ENCODE peak calls at places on chromosomes 2 and 18, in nine cellular contexts. O, D, Z, G, M, R, V, L and U are unnamed samples.

GRCh38 chr18:21163647-21164625 is 52.3 kb upstream of the ROCK1 start:
- DNase-seq in O (peak; percentile 65), D (no peak), Z (no peak), G (no peak), M (no peak), R (peak; percentile 69), V (no peak), L (no peak), U (no peak)

GRCh38 chr2:55869637-55870325 is 53.8 kb downstream of the EFEMP1 start:
- DNase-seq in O (no peak), D (no peak), Z (no peak), G (no peak), M (no peak), R (no peak), V (no peak), L (no peak), U (no peak)

GRCh38 chr18:8084160-8084559 is 517.0 kb downstream of the PTPRM start:
- DNase-seq in O (no peak), D (no peak), Z (no peak), G (no peak), M (no peak), R (peak; percentile 10), V (no peak), L (peak; percentile 15), U (no peak)

GRCh38 chr2:95392730-95393455 is 9.6 kb upstream of the FAHD2A start:
- DNase-seq in O (no peak), D (no peak), Z (no peak), G (no peak), M (no peak), R (no peak), V (no peak), L (no peak), U (no peak)

GRCh38 chr2:226063704-226064390 is 664.3 kb downstream of the NYAP2 start:
- DNase-seq in O (peak; percentile 12), D (no peak), Z (no peak), G (no peak), M (no peak), R (no peak), V (no peak), L (no peak), U (no peak)

GRCh38 chr2:231780123-231780908 is 766 bp downstream of the PDE6D start:
- DNase-seq in O (peak; percentile 11), D (no peak), Z (no peak), G (no peak), M (no peak), R (no peak), V (no peak), L (no peak), U (no peak)

GRCh38 chr2:164992818-164993217 is 37.5 kb upstream of the SLC38A11 start:
- DNase-seq in O (peak; percentile 95), D (no peak), Z (no peak), G (no peak), M (peak; percentile 61), R (peak; percentile 85), V (no peak), L (peak; percentile 69), U (no peak)

GRCh38 chr2:95077893-95078603 is 43.6 kb downstream of the MRPS5 start:
- DNase-seq in O (no peak), D (no peak), Z (no peak), G (no peak), M (no peak), R (no peak), V (no peak), L (no peak), U (no peak)

GRCh38 chr2:152165306-152165705 is 10.3 kb downstream of the STAM2 start:
- DNase-seq in O (no peak), D (no peak), Z (no peak), G (no peak), M (no peak), R (no peak), V (no peak), L (no peak), U (no peak)

GRCh38 chr2:232927793-232928563 is 57.9 kb downstream of the SNORC start:
- DNase-seq in O (no peak), D (no peak), Z (no peak), G (no peak), M (no peak), R (no peak), V (no peak), L (peak; percentile 16), U (no peak)

GRCh38 chr2:32810909-32811495 is 135.8 kb upstream of the LTBP1 start:
- DNase-seq in O (no peak), D (no peak), Z (no peak), G (no peak), M (no peak), R (no peak), V (no peak), L (no peak), U (no peak)

GRCh38 chr2:153391131-153391530 is 87.4 kb downstream of the RPRM start:
- DNase-seq in O (no peak), D (no peak), Z (no peak), G (no peak), M (no peak), R (no peak), V (no peak), L (no peak), U (no peak)

GRCh38 chr2:204585930-204586329 is 40.7 kb downstream of the PARD3B start:
- DNase-seq in O (no peak), D (no peak), Z (no peak), G (no peak), M (no peak), R (no peak), V (no peak), L (no peak), U (no peak)

GRCh38 chr2:128457006-128457604 is 138.4 kb upstream of the HS6ST1 start:
- DNase-seq in O (no peak), D (no peak), Z (no peak), G (peak; percentile 75), M (peak; percentile 17), R (no peak), V (no peak), L (no peak), U (peak; percentile 94)

GRCh38 chr2:74685408-74685807 is 31.4 kb downstream of the SEMA4F start:
- DNase-seq in O (no peak), D (no peak), Z (no peak), G (no peak), M (no peak), R (no peak), V (no peak), L (no peak), U (no peak)

GRCh38 chr18:55289775-55290174 is 298.2 kb downstream of the TCF4 start:
- DNase-seq in O (no peak), D (no peak), Z (no peak), G (no peak), M (no peak), R (no peak), V (no peak), L (no peak), U (no peak)

GRCh38 chr2:239288951-239289481 is 111.8 kb downstream of the HDAC4 start:
- DNase-seq in O (no peak), D (peak; percentile 45), Z (peak; percentile 20), G (no peak), M (no peak), R (no peak), V (no peak), L (no peak), U (no peak)

GRCh38 chr2:138182276-138182675 is 218.0 kb downstream of the HNMT start:
- DNase-seq in O (no peak), D (no peak), Z (no peak), G (no peak), M (no peak), R (no peak), V (no peak), L (no peak), U (no peak)

GRCh38 chr2:70785137-70785911 is 5.1 kb downstream of the FIGLA start:
- DNase-seq in O (no peak), D (no peak), Z (no peak), G (no peak), M (no peak), R (no peak), V (no peak), L (peak; percentile 31), U (no peak)

GRCh38 chr2:26847663-26848335 is at the start of gene DPYSL5:
- DNase-seq in O (no peak), D (no peak), Z (no peak), G (no peak), M (no peak), R (no peak), V (no peak), L (peak; percentile 86), U (no peak)